ENCODE peak calls at places on chromosomes 6 and 20, in ten cellular contexts. One of them, this sample, is unnamed.

GRCh38 chr6:139415365-139415764 is 40.9 kb upstream of the CITED2 start:
- DNase-seq in NB4: no peak
- DNase-seq in fibroblast of the aortic adventitia: no peak
- DNase-seq in mammary epithelial cell: no peak
- DNase-seq in lower leg skin: no peak
- DNase-seq in ovary: no peak
- DNase-seq in cardiac muscle cell: no peak
- DNase-seq in heart right ventricle: no peak
- DNase-seq in A549: no peak
- DNase-seq in body of pancreas: no peak
- DNase-seq in this sample: no peak

GRCh38 chr6:44489912-44490604 is 102.6 kb downstream of the CDC5L start:
- DNase-seq in NB4: no peak
- DNase-seq in fibroblast of the aortic adventitia: peak; percentile 99
- DNase-seq in mammary epithelial cell: peak; percentile 95
- DNase-seq in lower leg skin: no peak
- DNase-seq in ovary: no peak
- DNase-seq in cardiac muscle cell: no peak
- DNase-seq in heart right ventricle: peak; percentile 34
- DNase-seq in A549: peak; percentile 64
- DNase-seq in body of pancreas: peak; percentile 77
- DNase-seq in this sample: peak; percentile 96

GRCh38 chr6:47587503-47587902 is 109.9 kb downstream of the CD2AP start:
- DNase-seq in NB4: no peak
- DNase-seq in fibroblast of the aortic adventitia: peak; percentile 22
- DNase-seq in mammary epithelial cell: peak; percentile 4
- DNase-seq in lower leg skin: no peak
- DNase-seq in ovary: no peak
- DNase-seq in cardiac muscle cell: no peak
- DNase-seq in heart right ventricle: no peak
- DNase-seq in A549: no peak
- DNase-seq in body of pancreas: no peak
- DNase-seq in this sample: no peak

GRCh38 chr20:45826381-45827019 is 612 bp downstream of the TNNC2 start:
- DNase-seq in NB4: no peak
- DNase-seq in fibroblast of the aortic adventitia: peak; percentile 37
- DNase-seq in mammary epithelial cell: no peak
- DNase-seq in lower leg skin: no peak
- DNase-seq in ovary: no peak
- DNase-seq in cardiac muscle cell: peak; percentile 77
- DNase-seq in heart right ventricle: no peak
- DNase-seq in A549: no peak
- DNase-seq in body of pancreas: no peak
- DNase-seq in this sample: no peak

GRCh38 chr20:50297498-50298348 is 107.1 kb downstream of the CEBPB start:
- DNase-seq in NB4: peak; percentile 94
- DNase-seq in fibroblast of the aortic adventitia: no peak
- DNase-seq in mammary epithelial cell: no peak
- DNase-seq in lower leg skin: no peak
- DNase-seq in ovary: peak; percentile 33
- DNase-seq in cardiac muscle cell: no peak
- DNase-seq in heart right ventricle: no peak
- DNase-seq in A549: no peak
- DNase-seq in body of pancreas: no peak
- DNase-seq in this sample: no peak

GRCh38 chr20:47317127-47317895 is 39.2 kb downstream of the ZMYND8 start:
- DNase-seq in NB4: peak; percentile 97
- DNase-seq in fibroblast of the aortic adventitia: peak; percentile 91
- DNase-seq in mammary epithelial cell: peak; percentile 100
- DNase-seq in lower leg skin: peak; percentile 96
- DNase-seq in ovary: peak; percentile 73
- DNase-seq in cardiac muscle cell: no peak
- DNase-seq in heart right ventricle: peak; percentile 89
- DNase-seq in A549: peak; percentile 82
- DNase-seq in body of pancreas: peak; percentile 63
- DNase-seq in this sample: peak; percentile 90

GRCh38 chr20:21505810-21506530 is 7.9 kb downstream of the NKX2-2 start:
- DNase-seq in NB4: peak; percentile 35
- DNase-seq in fibroblast of the aortic adventitia: peak; percentile 47
- DNase-seq in mammary epithelial cell: peak; percentile 63
- DNase-seq in lower leg skin: no peak
- DNase-seq in ovary: peak; percentile 56
- DNase-seq in cardiac muscle cell: peak; percentile 70
- DNase-seq in heart right ventricle: no peak
- DNase-seq in A549: peak; percentile 73
- DNase-seq in body of pancreas: no peak
- DNase-seq in this sample: no peak

GRCh38 chr6:31659649-31660223 is 842 bp downstream of the C6orf47 start:
- DNase-seq in NB4: peak; percentile 62
- DNase-seq in fibroblast of the aortic adventitia: peak; percentile 33
- DNase-seq in mammary epithelial cell: peak; percentile 48
- DNase-seq in lower leg skin: no peak
- DNase-seq in ovary: no peak
- DNase-seq in cardiac muscle cell: peak; percentile 28
- DNase-seq in heart right ventricle: no peak
- DNase-seq in A549: no peak
- DNase-seq in body of pancreas: no peak
- DNase-seq in this sample: no peak

GRCh38 chr20:48604426-48604825 is 223.4 kb downstream of the PREX1 start:
- DNase-seq in NB4: no peak
- DNase-seq in fibroblast of the aortic adventitia: no peak
- DNase-seq in mammary epithelial cell: no peak
- DNase-seq in lower leg skin: peak; percentile 76
- DNase-seq in ovary: peak; percentile 19
- DNase-seq in cardiac muscle cell: no peak
- DNase-seq in heart right ventricle: no peak
- DNase-seq in A549: no peak
- DNase-seq in body of pancreas: no peak
- DNase-seq in this sample: no peak

GRCh38 chr6:20873425-20874190 is 339.4 kb downstream of the CDKAL1 start:
- DNase-seq in NB4: no peak
- DNase-seq in fibroblast of the aortic adventitia: peak; percentile 52
- DNase-seq in mammary epithelial cell: no peak
- DNase-seq in lower leg skin: no peak
- DNase-seq in ovary: no peak
- DNase-seq in cardiac muscle cell: peak; percentile 37
- DNase-seq in heart right ventricle: no peak
- DNase-seq in A549: peak; percentile 57
- DNase-seq in body of pancreas: no peak
- DNase-seq in this sample: no peak

GRCh38 chr6:51559059-51559458 is 528.4 kb downstream of the PKHD1 start:
- DNase-seq in NB4: no peak
- DNase-seq in fibroblast of the aortic adventitia: no peak
- DNase-seq in mammary epithelial cell: peak; percentile 38
- DNase-seq in lower leg skin: no peak
- DNase-seq in ovary: no peak
- DNase-seq in cardiac muscle cell: peak; percentile 4
- DNase-seq in heart right ventricle: no peak
- DNase-seq in A549: no peak
- DNase-seq in body of pancreas: peak; percentile 14
- DNase-seq in this sample: no peak

GRCh38 chr20:23082846-23083552 is 3.1 kb downstream of the CD93 start:
- DNase-seq in NB4: peak; percentile 39
- DNase-seq in fibroblast of the aortic adventitia: no peak
- DNase-seq in mammary epithelial cell: no peak
- DNase-seq in lower leg skin: no peak
- DNase-seq in ovary: no peak
- DNase-seq in cardiac muscle cell: peak; percentile 61
- DNase-seq in heart right ventricle: peak; percentile 75
- DNase-seq in A549: no peak
- DNase-seq in body of pancreas: peak; percentile 52
- DNase-seq in this sample: no peak

GRCh38 chr6:158818008-158818579 is 1.1 kb downstream of the EZR start:
- DNase-seq in NB4: peak; percentile 92
- DNase-seq in fibroblast of the aortic adventitia: peak; percentile 54
- DNase-seq in mammary epithelial cell: peak; percentile 82
- DNase-seq in lower leg skin: peak; percentile 95
- DNase-seq in ovary: peak; percentile 85
- DNase-seq in cardiac muscle cell: peak; percentile 92
- DNase-seq in heart right ventricle: peak; percentile 65
- DNase-seq in A549: peak; percentile 76
- DNase-seq in body of pancreas: peak; percentile 89
- DNase-seq in this sample: no peak

GRCh38 chr6:22448311-22448711 is 121.1 kb upstream of the HDGFL1 start:
- DNase-seq in NB4: no peak
- DNase-seq in fibroblast of the aortic adventitia: peak; percentile 58
- DNase-seq in mammary epithelial cell: no peak
- DNase-seq in lower leg skin: no peak
- DNase-seq in ovary: no peak
- DNase-seq in cardiac muscle cell: no peak
- DNase-seq in heart right ventricle: no peak
- DNase-seq in A549: peak; percentile 83
- DNase-seq in body of pancreas: no peak
- DNase-seq in this sample: no peak

GRCh38 chr6:48919555-48919954 is 543.5 kb downstream of the MMUT start:
- DNase-seq in NB4: no peak
- DNase-seq in fibroblast of the aortic adventitia: no peak
- DNase-seq in mammary epithelial cell: no peak
- DNase-seq in lower leg skin: no peak
- DNase-seq in ovary: no peak
- DNase-seq in cardiac muscle cell: no peak
- DNase-seq in heart right ventricle: no peak
- DNase-seq in A549: no peak
- DNase-seq in body of pancreas: no peak
- DNase-seq in this sample: no peak

GRCh38 chr20:54479138-54479906 is 3.9 kb downstream of the DOK5 start:
- DNase-seq in NB4: peak; percentile 12
- DNase-seq in fibroblast of the aortic adventitia: peak; percentile 17
- DNase-seq in mammary epithelial cell: no peak
- DNase-seq in lower leg skin: no peak
- DNase-seq in ovary: no peak
- DNase-seq in cardiac muscle cell: peak; percentile 10
- DNase-seq in heart right ventricle: no peak
- DNase-seq in A549: peak; percentile 24
- DNase-seq in body of pancreas: no peak
- DNase-seq in this sample: no peak
- TF ChIP-seq CTCF in NB4: peak; percentile 36
- TF ChIP-seq CTCF in fibroblast of the aortic adventitia: peak; percentile 40
- TF ChIP-seq CTCF in mammary epithelial cell: no peak
- TF ChIP-seq CTCF in lower leg skin: no peak
- TF ChIP-seq CTCF in ovary: no peak
- TF ChIP-seq CTCF in cardiac muscle cell: peak; percentile 35
- TF ChIP-seq CTCF in heart right ventricle: peak; percentile 21
- TF ChIP-seq CTCF in A549: peak; percentile 9
- TF ChIP-seq CTCF in body of pancreas: peak; percentile 18
- TF ChIP-seq CTCF in this sample: no peak

GRCh38 chr6:136659991-136660499 is 109.8 kb upstream of the MAP7 start:
- DNase-seq in NB4: no peak
- DNase-seq in fibroblast of the aortic adventitia: no peak
- DNase-seq in mammary epithelial cell: no peak
- DNase-seq in lower leg skin: no peak
- DNase-seq in ovary: no peak
- DNase-seq in cardiac muscle cell: no peak
- DNase-seq in heart right ventricle: no peak
- DNase-seq in A549: no peak
- DNase-seq in body of pancreas: no peak
- DNase-seq in this sample: no peak
- H3K4me3 ChIP-seq in NB4: no peak overlapping the region
- H3K4me3 ChIP-seq in fibroblast of the aortic adventitia: no peak overlapping the region
- H3K4me3 ChIP-seq in mammary epithelial cell: no peak overlapping the region
- H3K4me3 ChIP-seq in lower leg skin: no peak overlapping the region
- H3K4me3 ChIP-seq in ovary: no peak overlapping the region
- H3K4me3 ChIP-seq in cardiac muscle cell: no peak overlapping the region
- H3K4me3 ChIP-seq in heart right ventricle: no peak overlapping the region
- H3K4me3 ChIP-seq in A549: no peak overlapping the region
- H3K4me3 ChIP-seq in body of pancreas: no peak overlapping the region
- H3K4me3 ChIP-seq in this sample: no peak overlapping the region

DNA sequence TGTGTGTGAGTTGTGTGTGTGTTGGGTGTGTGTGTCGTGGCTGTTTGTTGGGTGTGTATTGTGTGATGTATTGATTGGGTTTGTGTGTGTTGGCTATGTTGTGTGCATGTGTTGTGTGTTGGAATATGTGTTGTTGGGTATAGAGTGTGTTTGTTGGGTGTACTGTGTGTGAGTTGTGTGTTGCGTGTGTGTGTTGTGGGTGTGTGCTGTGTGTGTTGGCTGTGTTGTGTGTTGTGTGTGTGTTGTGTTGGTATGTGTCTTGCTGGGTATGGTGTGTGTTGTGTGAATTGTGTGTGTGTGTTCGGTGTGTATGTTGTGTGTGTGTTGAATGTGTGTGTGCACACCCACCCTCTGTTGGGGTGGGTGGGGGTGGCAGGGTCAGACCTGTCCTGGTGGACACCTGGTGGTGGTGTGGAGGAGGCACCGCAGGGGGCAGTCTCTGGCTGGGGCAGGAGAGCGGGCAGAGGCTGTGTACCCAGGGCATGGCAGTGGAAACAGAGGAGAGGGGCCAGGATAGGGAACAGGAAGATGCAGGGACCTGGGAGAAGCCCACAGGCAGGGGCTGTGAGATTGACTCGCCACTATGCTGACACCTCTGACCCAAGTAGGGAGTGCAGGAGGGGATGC is 25.5 kb upstream of the PXDC1 start:
- DNase-seq in NB4: peak; percentile 12
- DNase-seq in fibroblast of the aortic adventitia: no peak
- DNase-seq in mammary epithelial cell: no peak
- DNase-seq in lower leg skin: peak; percentile 31
- DNase-seq in ovary: no peak
- DNase-seq in cardiac muscle cell: peak; percentile 14
- DNase-seq in heart right ventricle: no peak
- DNase-seq in A549: peak; percentile 21
- DNase-seq in body of pancreas: no peak
- DNase-seq in this sample: no peak
- TF ChIP-seq CTCF in NB4: peak; percentile 2
- TF ChIP-seq CTCF in fibroblast of the aortic adventitia: no peak
- TF ChIP-seq CTCF in mammary epithelial cell: peak; percentile 17
- TF ChIP-seq CTCF in lower leg skin: no peak
- TF ChIP-seq CTCF in ovary: no peak
- TF ChIP-seq CTCF in cardiac muscle cell: no peak
- TF ChIP-seq CTCF in heart right ventricle: no peak
- TF ChIP-seq CTCF in A549: no peak
- TF ChIP-seq CTCF in body of pancreas: no peak
- TF ChIP-seq CTCF in this sample: no peak

GRCh38 chr6:36115412-36115811 is 14.9 kb upstream of the MAPK13 start:
- DNase-seq in NB4: no peak
- DNase-seq in fibroblast of the aortic adventitia: no peak
- DNase-seq in mammary epithelial cell: no peak
- DNase-seq in lower leg skin: no peak
- DNase-seq in ovary: no peak
- DNase-seq in cardiac muscle cell: no peak
- DNase-seq in heart right ventricle: no peak
- DNase-seq in A549: no peak
- DNase-seq in body of pancreas: no peak
- DNase-seq in this sample: no peak
- H3K4me3 ChIP-seq in NB4: no peak overlapping the region
- H3K4me3 ChIP-seq in fibroblast of the aortic adventitia: no peak overlapping the region
- H3K4me3 ChIP-seq in mammary epithelial cell: no peak overlapping the region
- H3K4me3 ChIP-seq in lower leg skin: no peak overlapping the region
- H3K4me3 ChIP-seq in ovary: no peak overlapping the region
- H3K4me3 ChIP-seq in cardiac muscle cell: no peak overlapping the region
- H3K4me3 ChIP-seq in heart right ventricle: no peak overlapping the region
- H3K4me3 ChIP-seq in A549: no peak overlapping the region
- H3K4me3 ChIP-seq in body of pancreas: no peak overlapping the region
- H3K4me3 ChIP-seq in this sample: no peak overlapping the region

This sample was measured in HFF-Myc.